ENCODE peak calls at places on chromosomes 1 and 21, in five cellular contexts. P is trophoblast cell, X is suprapubic skin, W is gastrocnemius medialis, R is A673. B is an unnamed sample.

GRCh38 chr1:15825800-15826199 is 18.4 kb upstream of the UQCRHL start:
- DNase-seq in P (peak; percentile 23), X (no peak), W (no peak), R (no peak), B (no peak)

GRCh38 chr1:209622841-209623829 is 29.1 kb downstream of the LAMB3 start:
- DNase-seq in P (no peak), X (no peak), W (no peak), R (peak; percentile 21), B (no peak)

GRCh38 chr1:163414778-163415177 is 93.0 kb downstream of the NUF2 start:
- DNase-seq in P (no peak), X (no peak), W (no peak), R (no peak), B (no peak)

GRCh38 chr1:156922986-156923564 is 2.6 kb downstream of the LRRC71 start:
- DNase-seq in P (no peak), X (no peak), W (no peak), R (no peak), B (no peak)

GRCh38 chr21:41342035-41342434 is 19.8 kb upstream of the MX2 start:
- DNase-seq in P (no peak), X (no peak), W (no peak), R (no peak), B (no peak)

GRCh38 chr1:39687243-39687642 is 4.0 kb downstream of the HPCAL4 start:
- DNase-seq in P (no peak), X (no peak), W (no peak), R (no peak), B (no peak)

GRCh38 chr1:64378826-64379225 is 91.1 kb upstream of the CACHD1 start:
- DNase-seq in P (peak; percentile 10), X (no peak), W (no peak), R (no peak), B (no peak)

GRCh38 chr1:59730759-59731478 is 83.8 kb upstream of the HOOK1 start:
- DNase-seq in P (no peak), X (peak; percentile 79), W (peak; percentile 68), R (peak; percentile 59), B (no peak)

GRCh38 chr1:86648255-86648654 is 56.1 kb upstream of the SH3GLB1 start:
- DNase-seq in P (peak; percentile 66), X (no peak), W (no peak), R (peak; percentile 34), B (no peak)

GRCh38 chr1:27528701-27529637 is 39.0 kb upstream of the WASF2 start:
- DNase-seq in P (peak; percentile 44), X (no peak), W (peak; percentile 73), R (no peak), B (peak; percentile 52)

GRCh38 chr1:240399381-240399780 is 212.6 kb downstream of the GREM2 start:
- DNase-seq in P (peak; percentile 60), X (no peak), W (no peak), R (peak; percentile 7), B (no peak)

GRCh38 chr1:214587165-214587564 is 15.8 kb upstream of the CENPF start:
- DNase-seq in P (no peak), X (no peak), W (no peak), R (peak; percentile 51), B (no peak)

GRCh38 chr1:186301448-186301847 is 73.6 kb downstream of the TPR start:
- DNase-seq in P (no peak), X (no peak), W (no peak), R (no peak), B (no peak)

GRCh38 chr1:12717301-12717838 is 1.5 kb downstream of the AADACL3 start:
- DNase-seq in P (no peak), X (no peak), W (no peak), R (no peak), B (no peak)

GRCh38 chr1:45566722-45567121 is 16.1 kb downstream of the AKR1A1 start:
- DNase-seq in P (no peak), X (peak; percentile 76), W (peak; percentile 24), R (no peak), B (no peak)

GRCh38 chr1:208809876-208810275 is 565.7 kb upstream of the PLXNA2 start:
- DNase-seq in P (no peak), X (no peak), W (no peak), R (no peak), B (no peak)

GRCh38 chr1:232682248-232682647 is 52.3 kb upstream of the SIPA1L2 start:
- DNase-seq in P (no peak), X (no peak), W (no peak), R (no peak), B (peak; percentile 46)

GRCh38 chr1:56216173-56216572 is 363.2 kb downstream of the PLPP3 start:
- DNase-seq in P (no peak), X (no peak), W (no peak), R (no peak), B (no peak)

GRCh38 chr1:206814716-206815341 is 42.5 kb upstream of the IL10 start:
- DNase-seq in P (no peak), X (no peak), W (no peak), R (peak; percentile 19), B (no peak)

GRCh38 chr1:203135636-203136305 is 8.2 kb downstream of the ADORA1 start:
- DNase-seq in P (no peak), X (no peak), W (no peak), R (no peak), B (no peak)

GRCh38 chr1:24720152-24720551 is 25.1 kb upstream of the CLIC4 start:
- DNase-seq in P (no peak), X (peak; percentile 88), W (peak; percentile 60), R (no peak), B (peak; percentile 40)

GRCh38 chr1:234875953-234876814 is 252.5 kb downstream of the TOMM20 start:
- DNase-seq in P (peak; percentile 43), X (no peak), W (peak; percentile 60), R (no peak), B (peak; percentile 33)

GRCh38 chr1:64526312-64526711 is 56.4 kb downstream of the CACHD1 start:
- DNase-seq in P (no peak), X (no peak), W (no peak), R (no peak), B (no peak)

GRCh38 chr1:19210772-19211549 is 895 bp upstream of the UBR4 start:
- DNase-seq in P (peak; percentile 16), X (no peak), W (no peak), R (no peak), B (no peak)

GRCh38 chr1:82386365-82387069 is 585.8 kb downstream of the ADGRL2 start:
- DNase-seq in P (no peak), X (no peak), W (no peak), R (no peak), B (no peak)

GRCh38 chr1:23216771-23217420 is 406 bp downstream of the HTR1D start:
- DNase-seq in P (no peak), X (no peak), W (no peak), R (peak; percentile 38), B (no peak)
- H3K9me3 ChIP-seq in P (peaks cover 3% of the 10 kb centered on the region), X (no peaks in the 10 kb centered on the region), W (no peaks in the 10 kb centered on the region), R (no peaks in the 10 kb centered on the region), B (no peaks in the 10 kb centered on the region)

GRCh38 chr21:19557488-19557887 is 1153.9 kb upstream of the TMPRSS15 start:
- DNase-seq in P (no peak), X (no peak), W (no peak), R (no peak), B (no peak)
- H3K9me3 ChIP-seq in P (no peaks in the 10 kb centered on the region), X (no peaks in the 10 kb centered on the region), W (no peaks in the 10 kb centered on the region), R (peaks cover 23% of the 10 kb centered on the region), B (no peaks in the 10 kb centered on the region)

GRCh38 chr21:15520811-15521643 is 208.8 kb upstream of the USP25 start:
- DNase-seq in P (no peak), X (no peak), W (no peak), R (peak; percentile 22), B (no peak)

GRCh38 chr21:15521644-15522001 is 208.2 kb upstream of the USP25 start:
- DNase-seq in P (peak; percentile 71), X (no peak), W (no peak), R (no peak), B (no peak)

GRCh38 chr21:15522148-15522547 is 207.6 kb upstream of the USP25 start:
- DNase-seq in P (no peak), X (peak; percentile 29), W (no peak), R (no peak), B (no peak)

GRCh38 chr21:15526793-15527192 is 203.0 kb upstream of the USP25 start:
- DNase-seq in P (no peak), X (no peak), W (no peak), R (no peak), B (no peak)

GRCh38 chr21:15524855-15525254 is 204.9 kb upstream of the USP25 start:
- DNase-seq in P (no peak), X (no peak), W (no peak), R (no peak), B (no peak)
- H3K9me3 ChIP-seq in P (peaks cover 2% of the 10 kb centered on the region), X (no peaks in the 10 kb centered on the region), W (no peaks in the 10 kb centered on the region), R (no peaks in the 10 kb centered on the region), B (no peaks in the 10 kb centered on the region)

GRCh38 chr1:248013229-248013710 is at the start of gene OR2L5:
- DNase-seq in P (no peak), X (no peak), W (no peak), R (no peak), B (no peak)
- H3K9me3 ChIP-seq in P (no peaks in the 10 kb centered on the region), X (peaks cover 10% of the 10 kb centered on the region), W (no peaks in the 10 kb centered on the region), R (peaks cover 31% of the 10 kb centered on the region), B (no peaks in the 10 kb centered on the region)

B was measured in pancreas.